ENCODE peak calls at places on chromosomes 4 and X, in nine cellular contexts. F is sigmoid colon; X is cardiac muscle cell; L is spleen; E is adrenal gland; D is CD8-positive, alpha-beta T cell; V is tibial artery; W is breast epithelium; O is heart right ventricle. T is an unnamed sample.

GRCh38 chr4:143021384-143021783 is 163.3 kb upstream of the USP38 start:
- DNase-seq in F (no peak), X (no peak), L (no peak), E (no peak), D (no peak), V (no peak), W (no peak), O (no peak), T (no peak)

GRCh38 chr4:158722291-158722916 is 792 bp downstream of the PPID start:
- DNase-seq in F (no peak), X (peak), L (no peak), E (peak), D (no peak), V (no peak), W (no peak), O (no peak), T (no peak)

GRCh38 chrX:151830911-151831310 is 81.8 kb upstream of the MAGEA4 start:
- DNase-seq in F (no peak), X (peak), L (no peak), E (no peak), D (no peak), V (no peak), W (no peak), O (no peak), T (no peak)

GRCh38 chrX:99242001-99242400 is 1168.1 kb downstream of the PCDH19 start:
- DNase-seq in F (no peak), X (no peak), L (peak), E (no peak), D (no peak), V (no peak), W (no peak), O (no peak), T (no peak)

GRCh38 chr4:176953021-176953420 is 160.3 kb upstream of the VEGFC start:
- DNase-seq in F (no peak), X (no peak), L (no peak), E (no peak), D (no peak), V (no peak), W (no peak), O (no peak), T (no peak)

GRCh38 chr4:19300213-19300612 is 951.5 kb upstream of the SLIT2 start:
- DNase-seq in F (no peak), X (no peak), L (no peak), E (no peak), D (no peak), V (no peak), W (no peak), O (no peak), T (no peak)

GRCh38 chrX:104085477-104085876 is 9.4 kb upstream of the TMSB15C start:
- DNase-seq in F (no peak), X (no peak), L (peak), E (no peak), D (no peak), V (no peak), W (no peak), O (no peak), T (no peak)

GRCh38 chr4:173538148-173538902 is 8.3 kb upstream of the HAND2 start:
- DNase-seq in F (peak), X (peak), L (peak), E (no peak), D (no peak), V (peak), W (no peak), O (peak), T (no peak)

GRCh38 chr4:109406337-109406931 is 27.2 kb upstream of the SEC24B start:
- DNase-seq in F (no peak), X (peak), L (no peak), E (no peak), D (no peak), V (no peak), W (no peak), O (no peak), T (no peak)

GRCh38 chr4:155299103-155299502 is 77.7 kb downstream of the MAP9 start:
- DNase-seq in F (no peak), X (no peak), L (no peak), E (no peak), D (no peak), V (no peak), W (no peak), O (no peak), T (no peak)

GRCh38 chr4:183155450-183156184 is 56.6 kb downstream of the WWC2 start:
- DNase-seq in F (no peak), X (no peak), L (no peak), E (no peak), D (no peak), V (no peak), W (no peak), O (no peak), T (no peak)

GRCh38 chr4:38136604-38137003 is 176.4 kb downstream of the PTTG2 start:
- DNase-seq in F (no peak), X (no peak), L (no peak), E (no peak), D (no peak), V (no peak), W (no peak), O (no peak), T (no peak)

GRCh38 chrX:64206556-64207162 is 1.2 kb upstream of the AMER1 start:
- DNase-seq in F (peak), X (peak), L (no peak), E (peak), D (no peak), V (no peak), W (peak), O (peak), T (peak)

GRCh38 chrX:27599928-27600327 is 9.8 kb downstream of the DCAF8L2 start:
- DNase-seq in F (no peak), X (peak), L (no peak), E (no peak), D (no peak), V (no peak), W (no peak), O (no peak), T (no peak)

GRCh38 chr4:4599886-4600285 is 58.0 kb upstream of the STX18 start:
- DNase-seq in F (no peak), X (no peak), L (no peak), E (no peak), D (no peak), V (no peak), W (no peak), O (no peak), T (no peak)

GRCh38 chr4:164109517-164109916 is 615.0 kb downstream of the TMA16 start:
- DNase-seq in F (no peak), X (no peak), L (no peak), E (no peak), D (no peak), V (no peak), W (no peak), O (no peak), T (no peak)

GRCh38 chr4:15078682-15079642 is 76.7 kb downstream of the CPEB2 start:
- DNase-seq in F (no peak), X (peak), L (no peak), E (no peak), D (no peak), V (no peak), W (no peak), O (no peak), T (no peak)

GRCh38 chrX:11363069-11363594 is 69.9 kb downstream of the AMELX start:
- DNase-seq in F (no peak), X (no peak), L (no peak), E (no peak), D (no peak), V (no peak), W (no peak), O (no peak), T (no peak)

GRCh38 chr4:145937990-145938611 is 522 bp downstream of the ZNF827 start:
- DNase-seq in F (no peak), X (peak), L (no peak), E (peak), D (peak), V (no peak), W (no peak), O (no peak), T (peak)

GRCh38 chr4:24091632-24092240 is 201.9 kb upstream of the PPARGC1A start:
- DNase-seq in F (no peak), X (peak), L (no peak), E (no peak), D (no peak), V (no peak), W (no peak), O (no peak), T (no peak)

GRCh38 chr4:158856852-158857251 is 88.0 kb downstream of the FNIP2 start:
- DNase-seq in F (no peak), X (peak), L (no peak), E (no peak), D (no peak), V (no peak), W (no peak), O (no peak), T (no peak)

GRCh38 chr4:105894570-105895323 is 524 bp upstream of the NPNT start:
- DNase-seq in F (no peak), X (peak), L (no peak), E (no peak), D (no peak), V (no peak), W (no peak), O (peak), T (peak)

GRCh38 chr4:39305902-39306677 is 60.1 kb downstream of the RFC1 start:
- DNase-seq in F (no peak), X (no peak), L (no peak), E (no peak), D (no peak), V (no peak), W (no peak), O (no peak), T (no peak)

GRCh38 chr4:127143460-127144190 is 489.1 kb upstream of the INTU start:
- DNase-seq in F (no peak), X (peak), L (no peak), E (no peak), D (no peak), V (no peak), W (no peak), O (no peak), T (no peak)

GRCh38 chr4:132691668-132692067 is 457.4 kb upstream of the PCDH10 start:
- DNase-seq in F (no peak), X (no peak), L (no peak), E (no peak), D (no peak), V (no peak), W (no peak), O (no peak), T (no peak)

GRCh38 chr4:26867914-26868684 is 7.5 kb downstream of the STIM2 start:
- DNase-seq in F (no peak), X (peak), L (no peak), E (no peak), D (no peak), V (no peak), W (no peak), O (no peak), T (no peak)

GRCh38 chrX:30067677-30068076 is 147.7 kb upstream of the MAGEB2 start:
- DNase-seq in F (no peak), X (no peak), L (no peak), E (no peak), D (no peak), V (no peak), W (no peak), O (no peak), T (no peak)

GRCh38 chr4:13701937-13702446 is 74.5 kb upstream of the BOD1L1 start:
- DNase-seq in F (no peak), X (peak), L (no peak), E (no peak), D (no peak), V (no peak), W (no peak), O (no peak), T (no peak)

GRCh38 chr4:17664755-17665154 is 50.3 kb downstream of the MED28 start:
- DNase-seq in F (no peak), X (no peak), L (no peak), E (no peak), D (no peak), V (no peak), W (no peak), O (no peak), T (no peak)

GRCh38 chr4:1757836-1758235 is 35.3 kb upstream of the FGFR3 start:
- DNase-seq in F (no peak), X (no peak), L (no peak), E (no peak), D (no peak), V (no peak), W (no peak), O (no peak), T (no peak)
- H3K27ac ChIP-seq in F (no peak), X (no peak), L (no peak), E (no peak), D (no peak), V (no peak), W (no peak), O (no peak), T (no peak)

GRCh38 chr4:41143721-41144379 is 70.5 kb downstream of the APBB2 start:
- DNase-seq in F (no peak), X (peak), L (no peak), E (no peak), D (no peak), V (no peak), W (no peak), O (no peak), T (no peak)
- H3K4me3 ChIP-seq in F (no peak), X (no peak), L (no peak), E (no peak), D (no peak), V (peak), W (peak), O (peak), T (no peak)

GRCh38 chrX:131826572-131826971 is 196.5 kb upstream of the STK26 start:
- DNase-seq in F (no peak), X (no peak), L (no peak), E (no peak), D (no peak), V (no peak), W (no peak), O (no peak), T (no peak)
- H3K27ac ChIP-seq in F (no peak), X (peak), L (no peak), E (no peak), D (no peak), V (no peak), W (no peak), O (no peak), T (no peak)

DNA sequence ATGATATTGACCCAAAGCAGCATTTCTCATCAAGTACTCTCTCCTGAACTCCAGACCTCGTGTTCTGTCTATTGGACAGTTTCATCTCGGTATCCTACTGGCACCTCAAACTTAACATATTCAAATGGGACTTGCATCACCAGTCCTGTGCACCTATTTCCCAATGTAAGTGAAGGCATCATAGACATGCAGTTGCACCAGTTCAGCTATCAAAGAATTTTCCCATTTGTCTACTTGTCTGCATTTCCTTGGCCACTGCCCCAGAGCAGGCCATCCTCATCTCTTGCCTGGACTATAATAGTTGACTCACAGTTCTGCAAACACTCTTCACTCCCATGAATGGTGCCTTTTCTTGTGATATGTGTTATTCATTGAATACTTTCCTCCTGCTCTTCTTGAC is 11.3 kb upstream of the LIMCH1 start:
- DNase-seq in F (no peak), X (no peak), L (no peak), E (no peak), D (no peak), V (no peak), W (no peak), O (no peak), T (no peak)
- H3K4me3 ChIP-seq in F (no peak), X (no peak), L (no peak), E (no peak), D (no peak), V (no peak), W (no peak), O (no peak), T (no peak)